ENCODE peak calls at places on chromosomes 2 and 18, in ten cellular contexts. I is CD8-positive, alpha-beta T cell; V is epithelial cell of esophagus; Q is neuronal stem cell; O is 8988T; X is endodermal cell; L is stimulated activated naive CD4-positive, alpha-beta T cell treated with Interleukin-2 at 50 U/mL for 16 hours; K is BE2C; B is activated CD4-positive, alpha-beta T cell treated with anti-CD3 and anti-CD28 coated beads, Interleukin-2, amount 10 ng/mL, durations not matched to agents 24 days and 14 days; R is transverse colon. D is an unnamed sample.

GRCh38 chr2:186588940-186589732 is 720 bp upstream of the ITGAV start:
- DNase-seq in I (no peak), O (no peak), L (no peak), B (no peak), K (no peak), R (no peak), Q (no peak), X (no peak), V (no peak), D (no peak)

GRCh38 chr2:111148225-111148873 is 27.6 kb downstream of the BCL2L11 start:
- DNase-seq in I (no peak), O (no peak), X (no peak), B (no peak), Q (no peak), R (no peak), K (no peak), V (no peak), L (no peak), D (no peak)

GRCh38 chr2:6627316-6627715 is 238.4 kb downstream of the CMPK2 start:
- DNase-seq in R (no peak), K (no peak), B (no peak), X (no peak), Q (no peak), V (no peak), L (no peak), I (no peak), O (no peak), D (no peak)

GRCh38 chr2:56666758-56667157 is 483.0 kb downstream of the CCDC85A start:
- DNase-seq in L (no peak), K (no peak), X (no peak), R (no peak), V (no peak), O (no peak), Q (no peak), I (no peak), B (no peak), D (no peak)

GRCh38 chr2:7508220-7508943 is 591.2 kb downstream of the RNF144A start:
- DNase-seq in Q (no peak), R (no peak), V (no peak), K (no peak), O (no peak), L (no peak), I (no peak), X (no peak), B (no peak), D (no peak)

GRCh38 chr2:146981921-146982320 is 862.9 kb upstream of the ACVR2A start:
- DNase-seq in X (no peak), I (no peak), L (no peak), Q (no peak), V (no peak), K (no peak), B (no peak), R (no peak), O (no peak), D (no peak)

GRCh38 chr2:197813093-197813787 is 8.8 kb downstream of the PLCL1 start:
- DNase-seq in V (peak), Q (no peak), O (no peak), R (no peak), X (peak), B (no peak), L (no peak), K (no peak), I (no peak), D (no peak)

GRCh38 chr2:74094291-74094690 is 53.4 kb downstream of the BOLA3 start:
- DNase-seq in L (no peak), O (no peak), Q (no peak), K (no peak), X (no peak), I (no peak), V (no peak), R (no peak), B (no peak), D (no peak)

GRCh38 chr2:196592331-196592911 is 47.1 kb upstream of the CCDC150 start:
- DNase-seq in L (no peak), B (peak), O (peak), K (no peak), Q (peak), I (no peak), R (no peak), V (peak), X (peak), D (peak)

GRCh38 chr2:203951366-203951902 is 14.9 kb downstream of the ICOS start:
- DNase-seq in I (peak), B (peak), R (no peak), O (no peak), V (no peak), Q (no peak), L (peak), K (no peak), X (no peak), D (no peak)

GRCh38 chr18:75936862-75937261 is 509.4 kb upstream of the SMIM21 start:
- DNase-seq in Q (no peak), R (no peak), L (no peak), O (no peak), X (no peak), B (no peak), K (no peak), I (no peak), V (no peak), D (no peak)

GRCh38 chr2:38128653-38129052 is 52.7 kb upstream of the CYP1B1 start:
- DNase-seq in Q (no peak), R (no peak), V (no peak), B (no peak), K (no peak), X (no peak), O (no peak), L (no peak), I (no peak), D (no peak)

GRCh38 chr18:29321561-29321960 is 1144.6 kb upstream of the CDH2 start:
- DNase-seq in V (peak), K (no peak), B (no peak), L (no peak), X (no peak), O (no peak), I (no peak), Q (no peak), R (no peak), D (no peak)

GRCh38 chr18:9876523-9876866 is 9.3 kb upstream of the TXNDC2 start:
- DNase-seq in X (no peak), K (no peak), L (no peak), R (no peak), I (no peak), O (no peak), V (no peak), Q (no peak), B (no peak), D (no peak)

GRCh38 chr2:162928356-162928755 is 89.8 kb upstream of the KCNH7 start:
- DNase-seq in Q (no peak), B (no peak), O (no peak), L (no peak), I (no peak), K (no peak), V (peak), R (no peak), X (no peak), D (no peak)

GRCh38 chr2:20666364-20667150 is at the start of gene GDF7:
- DNase-seq in R (peak), K (no peak), L (no peak), X (peak), Q (no peak), I (no peak), V (no peak), B (peak), O (peak), D (peak)

GRCh38 chr18:11470941-11471340 is 138.5 kb upstream of the SLC35G4 start:
- DNase-seq in I (no peak), X (no peak), L (no peak), R (no peak), V (no peak), K (no peak), Q (no peak), B (no peak), O (no peak), D (no peak)

GRCh38 chr2:224586127-224586702 is 1.1 kb upstream of the CUL3 start:
- DNase-seq in K (no peak), Q (no peak), X (no peak), B (no peak), V (no peak), R (no peak), O (no peak), L (no peak), I (no peak), D (no peak)

D was measured in ecto neural progenitor cell.